ENCODE peak calls at places on chromosome 13, in five cellular contexts. M is H7, X is mammary epithelial cell, B is thyroid gland, N is left lung. S is an unnamed sample.

GRCh38 chr13:95644611-95645052 is at the start of gene DZIP1:
- DNase-seq in X (peak), M (peak), B (peak), N (peak), S (peak)

GRCh38 chr13:51942189-51942588 is 69.1 kb downstream of the ATP7B start:
- DNase-seq in B (no peak), N (no peak), M (no peak), X (peak), S (no peak)

GRCh38 chr13:48783181-48783630 is 129.5 kb downstream of the CYSLTR2 start:
- DNase-seq in M (no peak), N (peak), B (peak), X (peak), S (peak)

GRCh38 chr13:48222358-48223015 is 10.5 kb upstream of the ITM2B start:
- DNase-seq in M (no peak), B (no peak), X (peak), N (peak), S (no peak)

GRCh38 chr13:67119481-67119883 is 110.7 kb downstream of the PCDH9 start:
- DNase-seq in M (no peak), B (no peak), X (peak), N (no peak), S (no peak)

GRCh38 chr13:39897636-39898035 is 242.2 kb downstream of the COG6 start:
- DNase-seq in B (no peak), X (no peak), M (no peak), N (no peak), S (no peak)

GRCh38 chr13:41231786-41232185 is 31.6 kb downstream of the MTRF1 start:
- DNase-seq in B (peak), N (no peak), X (peak), M (no peak), S (no peak)

GRCh38 chr13:26348966-26349365 is 95.0 kb downstream of the CDK8 start:
- DNase-seq in X (no peak), M (no peak), B (no peak), N (no peak), S (no peak)

GRCh38 chr13:112213467-112214245 is 146.7 kb downstream of the SOX1 start:
- DNase-seq in X (no peak), N (no peak), M (no peak), B (no peak), S (no peak)

GRCh38 chr13:74052402-74052928 is 81.7 kb downstream of the KLF12 start:
- DNase-seq in X (no peak), M (no peak), B (no peak), N (no peak), S (no peak)

GRCh38 chr13:80389073-80390038 is 48.4 kb upstream of the SPRY2 start:
- DNase-seq in M (no peak), X (no peak), B (no peak), N (no peak), S (no peak)

GRCh38 chr13:47121092-47121763 is 224.4 kb upstream of the HTR2A start:
- DNase-seq in B (no peak), N (no peak), X (peak), M (no peak), S (no peak)

GRCh38 chr13:30145709-30146367 is 161.5 kb downstream of the KATNAL1 start:
- DNase-seq in X (no peak), M (no peak), B (no peak), N (no peak), S (no peak)

GRCh38 chr13:112747256-112747655 is 57.4 kb downstream of the ATP11A start:
- DNase-seq in M (no peak), B (peak), X (no peak), N (no peak), S (no peak)

GRCh38 chr13:109779074-109779473 is 7.3 kb downstream of the IRS2 start:
- DNase-seq in B (no peak), M (no peak), N (no peak), X (no peak), S (no peak)
- H3K4me3 ChIP-seq in B (peak), M (no peak), N (no peak), X (peak), S (peak)

GRCh38 chr13:36616706-36617105 is 57.1 kb upstream of the SERTM1 start:
- DNase-seq in X (no peak), B (no peak), N (no peak), M (no peak), S (no peak)
- H3K4me3 ChIP-seq in X (no peak), B (no peak), N (no peak), M (no peak), S (no peak)

DNA sequence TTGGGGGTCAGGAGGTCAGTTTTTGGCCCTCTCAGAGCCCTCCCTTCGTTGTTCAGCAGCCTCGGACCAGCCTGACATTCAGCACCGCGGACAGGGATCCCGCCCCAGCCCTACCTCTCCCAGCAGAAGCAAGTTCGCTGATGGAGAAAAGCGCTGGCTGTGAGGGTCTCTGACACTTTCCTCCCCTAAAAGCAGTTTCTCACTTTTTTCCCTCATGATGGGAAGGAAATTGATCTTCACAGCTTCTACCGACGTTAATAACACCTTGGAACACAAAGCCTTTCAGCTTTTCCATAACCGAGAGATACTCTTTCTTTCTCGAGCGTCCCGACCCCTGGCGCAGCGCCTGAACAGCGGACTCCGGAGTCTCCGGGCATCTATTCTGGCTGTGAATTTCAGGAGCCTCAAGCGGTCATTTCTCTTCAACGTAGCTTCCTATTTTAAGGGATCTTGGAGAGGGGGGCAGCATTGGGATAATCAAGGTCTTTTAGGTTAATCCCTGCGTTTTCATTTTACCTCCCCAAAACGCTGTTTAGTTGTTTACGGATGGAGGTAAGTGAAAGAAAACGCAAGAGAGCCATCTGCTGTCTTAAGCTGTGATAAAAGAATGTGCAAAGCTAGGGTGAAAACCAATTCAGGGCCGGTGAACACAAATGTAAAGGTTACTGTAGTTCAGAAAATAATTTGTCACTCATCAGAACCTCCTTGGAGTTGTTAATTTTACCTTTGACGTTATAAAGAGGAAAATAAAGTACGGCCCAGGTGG is 467.2 kb downstream of the ITGBL1 start:
- DNase-seq in B (peak), N (no peak), M (peak), X (no peak), S (no peak)
- H3K4me3 ChIP-seq in B (no peak), N (no peak), M (peak), X (no peak), S (no peak)

GRCh38 chr13:45339399-45339798 is 1.6 kb downstream of the TPT1 start:
- DNase-seq in M (no peak), B (no peak), X (no peak), N (no peak), S (no peak)
- H3K4me3 ChIP-seq in M (peak), B (peak), X (peak), N (peak), S (peak)

GRCh38 chr13:76993473-76993872 is 1.6 kb downstream of the CLN5 start:
- DNase-seq in X (no peak), N (no peak), B (no peak), M (no peak), S (no peak)
- H3K4me3 ChIP-seq in X (no peak), N (no peak), B (peak), M (no peak), S (peak)

GRCh38 chr13:110680852-110681251 is 25.1 kb downstream of the CARS2 start:
- DNase-seq in N (no peak), M (peak), X (no peak), B (no peak), S (no peak)

GRCh38 chr13:110676057-110676510 is 29.8 kb downstream of the CARS2 start:
- DNase-seq in N (no peak), X (no peak), M (no peak), B (no peak), S (no peak)

GRCh38 chr13:110681868-110682550 is 23.9 kb downstream of the CARS2 start:
- DNase-seq in B (no peak), X (no peak), N (no peak), M (no peak), S (no peak)

GRCh38 chr13:110677731-110678545 is 28.0 kb downstream of the CARS2 start:
- DNase-seq in B (no peak), M (no peak), N (no peak), X (no peak), S (no peak)

GRCh38 chr13:110676511-110677204 is 29.3 kb downstream of the CARS2 start:
- DNase-seq in M (peak), N (no peak), B (no peak), X (no peak), S (no peak)
- H3K4me3 ChIP-seq in M (no peak), N (no peak), B (no peak), X (no peak), S (no peak)

DNA sequence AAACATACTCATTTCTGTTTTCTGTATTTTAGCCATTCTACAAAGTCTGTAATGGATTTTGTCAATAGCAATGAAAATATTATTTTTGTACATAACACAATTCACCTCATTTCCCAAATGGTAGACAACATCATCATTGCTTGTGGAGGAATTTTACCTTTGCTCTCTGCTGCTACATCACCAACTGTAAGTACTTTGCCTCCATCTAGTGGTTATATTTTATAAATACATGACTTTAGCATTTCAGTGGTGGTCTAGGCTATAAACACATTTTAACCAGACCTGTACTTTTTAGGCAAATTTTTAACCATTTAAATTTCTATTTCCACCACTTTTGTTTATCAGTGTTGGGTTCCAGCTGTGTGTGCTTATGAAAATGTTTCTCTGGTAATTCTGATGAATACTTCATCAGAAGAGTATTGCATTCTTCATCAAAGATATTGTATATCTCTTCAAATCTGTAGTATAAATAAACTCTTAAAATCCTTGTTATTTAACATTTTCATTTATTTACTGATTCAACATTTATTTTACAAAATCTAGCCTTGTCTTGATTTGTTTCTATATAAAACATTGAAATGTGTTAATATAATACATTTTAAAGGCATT is 222.4 kb downstream of the NBEA start:
- DNase-seq in B (no peak), N (no peak), M (peak), X (peak), S (no peak)
- H3K4me3 ChIP-seq in B (no peak), N (no peak), M (no peak), X (no peak), S (no peak)

DNA sequence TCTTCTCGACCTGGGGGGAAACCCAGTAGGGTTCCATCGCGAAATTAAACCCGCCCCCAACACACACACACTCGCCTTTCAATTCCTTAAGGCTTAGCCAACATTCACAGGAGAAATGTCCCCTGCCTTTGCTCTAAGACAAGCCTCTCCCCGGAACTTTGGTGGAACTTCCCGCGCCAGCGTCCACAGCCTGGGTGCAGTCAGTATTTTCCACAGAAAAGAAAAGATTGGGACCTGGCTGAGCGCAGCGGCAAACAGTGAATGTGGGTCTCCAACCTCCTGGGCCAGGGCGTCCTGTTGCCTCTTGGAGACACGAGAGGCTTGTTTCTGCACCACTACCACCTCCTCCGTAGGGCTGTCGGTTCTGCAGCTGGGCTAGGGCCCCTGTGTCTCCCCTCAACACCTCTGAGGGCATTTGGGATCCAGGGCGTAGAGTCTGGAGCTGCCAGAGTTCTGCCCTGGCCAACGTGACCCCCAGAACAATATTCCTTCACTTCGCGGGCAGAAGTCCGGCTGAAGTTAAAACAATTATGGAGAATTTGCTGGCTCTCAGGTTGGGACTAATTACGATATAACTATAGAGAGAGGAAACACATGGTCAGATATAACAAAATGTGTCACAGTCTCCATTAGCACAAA is 3.3 kb downstream of the PDX1 start:
- DNase-seq in X (no peak), N (no peak), M (no peak), B (no peak), S (no peak)
- H3K4me3 ChIP-seq in X (no peak), N (no peak), M (no peak), B (no peak), S (no peak)

DNA sequence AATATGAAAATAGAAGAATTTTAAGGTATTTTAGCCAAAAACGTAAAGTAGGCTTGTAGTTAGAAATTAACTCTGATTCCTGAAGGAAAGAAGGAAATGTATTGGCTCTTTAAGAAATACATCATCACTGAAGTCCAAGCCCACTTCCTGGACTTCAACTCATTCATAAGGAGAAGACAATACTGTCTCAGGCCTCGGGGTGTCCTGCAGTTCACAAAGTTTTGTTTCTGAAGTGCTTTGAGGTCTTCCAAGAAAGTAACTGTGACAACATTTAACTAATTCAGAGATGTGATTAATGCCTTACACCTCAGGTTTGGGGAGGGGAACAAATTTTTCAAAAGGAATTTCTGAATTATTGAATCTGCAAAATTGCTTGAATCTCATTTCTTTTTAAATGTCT is 65.8 kb upstream of the STARD13 start:
- DNase-seq in X (no peak), B (no peak), M (no peak), N (no peak), S (no peak)
- H3K4me3 ChIP-seq in X (no peak), B (no peak), M (no peak), N (no peak), S (peak)